ENCODE peak calls at places on chromosomes 3 and 15, in six cellular contexts. Z is heart left ventricle, F is brain microvascular endothelial cell, V is DND-41, W is ovary, X is SJCRH30. M is an unnamed sample.

GRCh38 chr15:84400017-84400740 is 164.6 kb downstream of the GOLGA6L4 start:
- DNase-seq in Z (no peak), F (no peak), V (no peak), W (no peak), X (no peak), M (no peak)

GRCh38 chr3:122410111-122410510 is 5.8 kb downstream of the WDR5B start:
- DNase-seq in Z (no peak), F (no peak), V (no peak), W (no peak), X (no peak), M (no peak)

GRCh38 chr3:153052096-153052460 is 109.9 kb upstream of the RAP2B start:
- DNase-seq in Z (peak; percentile 23), F (peak; percentile 95), V (no peak), W (no peak), X (peak; percentile 69), M (no peak)

GRCh38 chr15:29883126-29883525 is 60.9 kb upstream of the TJP1 start:
- DNase-seq in Z (no peak), F (peak; percentile 25), V (no peak), W (no peak), X (no peak), M (no peak)

GRCh38 chr3:43043793-43044192 is 62.1 kb downstream of the POMGNT2 start:
- DNase-seq in Z (no peak), F (no peak), V (no peak), W (no peak), X (no peak), M (no peak)

GRCh38 chr3:10400749-10401495 is 80.0 kb upstream of the SEC13 start:
- DNase-seq in Z (no peak), F (no peak), V (no peak), W (no peak), X (no peak), M (no peak)

GRCh38 chr15:33565099-33565498 is 254.3 kb downstream of the RYR3 start:
- DNase-seq in Z (no peak), F (peak; percentile 90), V (no peak), W (no peak), X (peak; percentile 76), M (no peak)

GRCh38 chr3:188348445-188349244 is 194.7 kb downstream of the LPP start:
- DNase-seq in Z (peak; percentile 69), F (peak; percentile 92), V (no peak), W (peak; percentile 71), X (peak; percentile 7), M (no peak)

GRCh38 chr15:37773111-37773860 is 161.2 kb upstream of the TMCO5A start:
- DNase-seq in Z (no peak), F (peak; percentile 81), V (no peak), W (no peak), X (peak; percentile 20), M (no peak)

GRCh38 chr15:63640146-63640545 is 43.0 kb downstream of the FBXL22 start:
- DNase-seq in Z (no peak), F (no peak), V (no peak), W (no peak), X (no peak), M (no peak)

GRCh38 chr3:153051427-153052095 is 110.5 kb upstream of the RAP2B start:
- DNase-seq in Z (no peak), F (peak; percentile 81), V (no peak), W (no peak), X (peak; percentile 33), M (no peak)

GRCh38 chr3:73510298-73510697 is 114.4 kb downstream of the PDZRN3 start:
- DNase-seq in Z (no peak), F (no peak), V (no peak), W (no peak), X (no peak), M (no peak)

GRCh38 chr3:73509812-73510211 is 114.9 kb downstream of the PDZRN3 start:
- DNase-seq in Z (no peak), F (no peak), V (no peak), W (no peak), X (no peak), M (no peak)

GRCh38 chr3:73510784-73511183 is 114.0 kb downstream of the PDZRN3 start:
- DNase-seq in Z (no peak), F (no peak), V (no peak), W (no peak), X (no peak), M (no peak)

GRCh38 chr3:73508330-73508954 is 116.3 kb downstream of the PDZRN3 start:
- DNase-seq in Z (peak; percentile 52), F (peak; percentile 61), V (peak; percentile 45), W (no peak), X (peak; percentile 40), M (no peak)

GRCh38 chr3:73509066-73509465 is 115.7 kb downstream of the PDZRN3 start:
- DNase-seq in Z (no peak), F (no peak), V (no peak), W (no peak), X (no peak), M (no peak)
- H3K27ac ChIP-seq in Z (peak overlapping the region; percentile 45), F (no peak overlapping the region), V (no peak overlapping the region), W (peak overlapping the region; percentile 68), X (no peak overlapping the region), M (no peak overlapping the region)

DNA sequence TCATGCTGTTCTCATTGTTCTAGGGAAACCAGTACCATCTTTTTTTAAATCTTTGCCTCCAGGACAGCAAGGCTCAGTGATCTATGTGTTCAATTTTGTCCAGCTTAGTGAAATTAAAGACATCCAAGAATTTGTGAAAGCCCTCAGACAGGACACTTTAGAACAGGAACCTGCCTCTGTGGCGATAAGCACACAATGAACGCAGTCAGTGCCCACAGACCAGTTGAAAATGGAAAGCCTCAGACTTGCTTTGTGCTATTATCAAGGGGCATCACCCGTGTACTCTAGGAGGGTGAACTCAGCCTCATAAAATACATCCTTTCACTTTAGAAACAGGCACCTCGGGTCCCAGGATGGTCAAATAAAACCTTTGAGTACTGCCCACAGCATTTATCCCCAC is 20.1 kb downstream of the EID1 start:
- DNase-seq in Z (no peak), F (no peak), V (no peak), W (no peak), X (no peak), M (no peak)
- H3K4me3 ChIP-seq in Z (no peak overlapping the region), F (no peak overlapping the region), V (no peak overlapping the region), W (no peak overlapping the region), X (peak overlapping the region; percentile 55), M (no peak overlapping the region)

GRCh38 chr3:51735950-51736349 is 29.1 kb downstream of the GRM2 start:
- DNase-seq in Z (no peak), F (no peak), V (no peak), W (no peak), X (no peak), M (no peak)

GRCh38 chr3:51733859-51734571 is 27.1 kb downstream of the GRM2 start:
- DNase-seq in Z (no peak), F (no peak), V (no peak), W (no peak), X (no peak), M (no peak)

GRCh38 chr3:51739100-51739499 is 32.2 kb downstream of the GRM2 start:
- DNase-seq in Z (no peak), F (no peak), V (no peak), W (no peak), X (no peak), M (no peak)

GRCh38 chr3:51734572-51734907 is 27.7 kb downstream of the GRM2 start:
- DNase-seq in Z (no peak), F (no peak), V (peak; percentile 52), W (no peak), X (no peak), M (no peak)

GRCh38 chr3:51735039-51735438 is 28.2 kb downstream of the GRM2 start:
- DNase-seq in Z (no peak), F (no peak), V (no peak), W (no peak), X (no peak), M (no peak)
- H3K27ac ChIP-seq in Z (no peak overlapping the region), F (no peak overlapping the region), V (no peak overlapping the region), W (no peak overlapping the region), X (no peak overlapping the region), M (no peak overlapping the region)

GRCh38 chr15:74870496-74871213 is 2.5 kb downstream of the SCAMP2 start:
- DNase-seq in Z (no peak), F (no peak), V (no peak), W (no peak), X (no peak), M (no peak)
- H3K4me3 ChIP-seq in Z (peak overlapping the region; percentile 86), F (no peak overlapping the region), V (no peak overlapping the region), W (no peak overlapping the region), X (no peak overlapping the region), M (peak overlapping the region; percentile 21)

DNA sequence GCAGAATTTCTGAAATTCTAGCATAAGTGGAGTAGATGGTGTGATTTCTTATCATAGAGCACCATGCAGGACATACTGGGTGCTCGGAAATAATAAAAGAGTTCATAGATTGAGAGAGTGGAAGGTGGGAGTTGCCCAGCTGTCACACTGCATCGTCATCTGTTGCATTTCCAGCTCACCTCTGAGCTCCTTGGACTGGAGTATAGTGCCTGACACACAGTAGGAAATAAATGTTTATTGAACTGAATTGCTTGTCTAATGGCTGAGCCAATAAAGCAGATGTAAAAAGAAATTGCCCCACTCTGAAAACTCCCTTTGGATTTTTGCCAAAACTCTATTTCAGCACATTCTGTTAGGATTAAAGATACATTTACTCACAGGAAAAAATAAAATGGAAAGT is 108.9 kb upstream of the UBE2E1 start:
- DNase-seq in Z (no peak), F (no peak), V (no peak), W (no peak), X (no peak), M (no peak)
- H3K27ac ChIP-seq in Z (no peak overlapping the region), F (no peak overlapping the region), V (no peak overlapping the region), W (no peak overlapping the region), X (no peak overlapping the region), M (no peak overlapping the region)

GRCh38 chr15:93238641-93239040 is 149.6 kb upstream of the RGMA start:
- DNase-seq in Z (no peak), F (no peak), V (no peak), W (no peak), X (no peak), M (no peak)

GRCh38 chr15:93241696-93242585 is 152.9 kb upstream of the RGMA start:
- DNase-seq in Z (no peak), F (no peak), V (no peak), W (no peak), X (no peak), M (no peak)

GRCh38 chr15:93236924-93237323 is 147.9 kb upstream of the RGMA start:
- DNase-seq in Z (no peak), F (no peak), V (no peak), W (no peak), X (no peak), M (no peak)

GRCh38 chr15:93239591-93239990 is 150.6 kb upstream of the RGMA start:
- DNase-seq in Z (no peak), F (no peak), V (no peak), W (no peak), X (no peak), M (no peak)

GRCh38 chr15:93239993-93240392 is 151.0 kb upstream of the RGMA start:
- DNase-seq in Z (no peak), F (no peak), V (no peak), W (no peak), X (no peak), M (no peak)
- H3K4me3 ChIP-seq in Z (no peak overlapping the region), F (no peak overlapping the region), V (no peak overlapping the region), W (no peak overlapping the region), X (no peak overlapping the region), M (no peak overlapping the region)

GRCh38 chr15:74396445-74397238 is 29.2 kb upstream of the CYP11A1 start:
- DNase-seq in Z (no peak), F (peak; percentile 49), V (peak; percentile 36), W (no peak), X (no peak), M (no peak)
- H3K27ac ChIP-seq in Z (no peak overlapping the region), F (peak overlapping the region; percentile 5), V (peak overlapping the region; percentile 99), W (no peak overlapping the region), X (no peak overlapping the region), M (peak overlapping the region; percentile 47)